ENCODE peak calls at places on chromosome 15, in four cellular contexts. G is AG09309, K is astrocyte, M is IMR-90. U is an unnamed sample.

GRCh38 chr15:48541659-48542334 is 103.7 kb downstream of the FBN1 start:
- DNase-seq in G (peak), M (peak), K (peak), U (peak)

GRCh38 chr15:52204657-52205056 is 13.5 kb upstream of the GNB5 start:
- DNase-seq in K (no peak), M (no peak), G (no peak), U (no peak)

GRCh38 chr15:85794598-85795319 is at the start of gene KLHL25:
- DNase-seq in M (peak), K (peak), G (peak), U (peak)

GRCh38 chr15:62105266-62105665 is 38.5 kb downstream of the C2CD4A start:
- DNase-seq in M (no peak), G (no peak), K (no peak), U (no peak)

GRCh38 chr15:82894971-82895520 is 57.5 kb downstream of the HOMER2 start:
- DNase-seq in M (peak), K (peak), G (no peak), U (peak)

GRCh38 chr15:40100947-40101905 is 7.5 kb downstream of the BMF start:
- DNase-seq in M (peak), G (no peak), K (no peak), U (no peak)

GRCh38 chr15:33675246-33675645 is 293.1 kb upstream of the CHRM5 start:
- DNase-seq in G (no peak), M (no peak), K (peak), U (peak)

GRCh38 chr15:85792872-85793621 is 1.7 kb downstream of the KLHL25 start:
- DNase-seq in K (no peak), M (no peak), G (no peak), U (no peak)

GRCh38 chr15:101613130-101614000 is 38.8 kb downstream of the TM2D3 start:
- DNase-seq in K (no peak), M (peak), G (no peak), U (no peak)

GRCh38 chr15:67296188-67296587 is 41.6 kb downstream of the IQCH start:
- DNase-seq in K (no peak), G (no peak), M (no peak), U (no peak)

GRCh38 chr15:32747886-32748285 is 30.1 kb downstream of the GREM1 start:
- DNase-seq in K (peak), M (no peak), G (no peak), U (peak)

GRCh38 chr15:61994216-61994615 is 66.0 kb downstream of the VPS13C start:
- DNase-seq in M (peak), K (peak), G (peak), U (no peak)

GRCh38 chr15:55334371-55334770 is 15.3 kb downstream of the PIGB start:
- DNase-seq in G (no peak), K (no peak), M (peak), U (no peak)

GRCh38 chr15:69035205-69035917 is 20.9 kb downstream of the NOX5 start:
- DNase-seq in G (no peak), M (no peak), K (no peak), U (no peak)

GRCh38 chr15:40591310-40591845 is 2.7 kb upstream of the KNL1 start:
- DNase-seq in G (no peak), K (no peak), M (no peak), U (no peak)

GRCh38 chr15:51367322-51367976 is 26.0 kb downstream of the GLDN start:
- DNase-seq in K (peak), G (no peak), M (no peak), U (no peak)

GRCh38 chr15:39598186-39598850 is 17.4 kb downstream of the THBS1 start:
- DNase-seq in K (no peak), G (peak), M (peak), U (no peak)

GRCh38 chr15:89656116-89656815 is 999 bp upstream of the KIF7 start:
- DNase-seq in M (peak), G (no peak), K (peak), U (no peak)

GRCh38 chr15:23687143-23687470 is at the start of gene NDN:
- DNase-seq in M (peak), K (peak), G (no peak), U (no peak)

GRCh38 chr15:52217186-52217585 is 26.0 kb upstream of the GNB5 start:
- DNase-seq in K (no peak), G (no peak), M (no peak), U (no peak)

GRCh38 chr15:81573098-81573746 is 199.2 kb upstream of the TMC3 start:
- DNase-seq in G (no peak), K (no peak), M (no peak), U (no peak)

GRCh38 chr15:97156739-97157265 is 803.7 kb upstream of the ARRDC4 start:
- DNase-seq in M (no peak), K (no peak), G (no peak), U (no peak)

GRCh38 chr15:67917037-67917436 is 77.2 kb upstream of the RNU6-1 start:
- DNase-seq in M (no peak), G (no peak), K (no peak), U (no peak)

GRCh38 chr15:70514236-70514635 is 249.1 kb downstream of the UACA start:
- DNase-seq in M (no peak), G (no peak), K (no peak), U (no peak)

GRCh38 chr15:90529369-90530249 is at the start of gene CRTC3:
- DNase-seq in G (no peak), M (peak), K (peak), U (no peak)

GRCh38 chr15:38930851-38931572 is 366.4 kb upstream of the RASGRP1 start:
- DNase-seq in K (peak), G (no peak), M (peak), U (no peak)

GRCh38 chr15:31324739-31325431 is 1.8 kb upstream of the KLF13 start:
- DNase-seq in G (no peak), K (no peak), M (no peak), U (no peak)

GRCh38 chr15:41020311-41020710 is 67.0 kb downstream of the CHAC1 start:
- DNase-seq in M (peak), K (no peak), G (no peak), U (no peak)

GRCh38 chr15:69275104-69275670 is 23.5 kb upstream of the PAQR5 start:
- DNase-seq in K (no peak), M (peak), G (no peak), U (no peak)

GRCh38 chr15:99146661-99147060 is 41.8 kb downstream of the SYNM start:
- DNase-seq in M (no peak), G (no peak), K (no peak), U (no peak)

GRCh38 chr15:80418892-80419537 is 14.8 kb downstream of the ARNT2 start:
- DNase-seq in G (peak), K (peak), M (peak), U (peak)

GRCh38 chr15:57892181-57892580 is 173.3 kb downstream of the ALDH1A2 start:
- DNase-seq in M (no peak), G (no peak), K (no peak), U (no peak)

GRCh38 chr15:39177561-39177960 is 403.3 kb upstream of the THBS1 start:
- DNase-seq in K (no peak), G (no peak), M (no peak), U (no peak)

GRCh38 chr15:40238927-40239591 is at the start of gene PAK6:
- DNase-seq in K (peak), G (no peak), M (peak), U (no peak)

GRCh38 chr15:77497108-77497737 is 76.5 kb downstream of the HMG20A start:
- DNase-seq in M (no peak), G (peak), K (peak), U (no peak)
- H3K4me3 ChIP-seq in M (no peak), G (no peak), K (peak), U (peak)

GRCh38 chr15:58957101-58957973 is 23.9 kb upstream of the SLTM start:
- DNase-seq in G (no peak), M (peak), K (no peak), U (no peak)
- TF ChIP-seq CTCF in G (peak), M (peak), K (peak), U (peak)

GRCh38 chr15:45397116-45397665 is 18.8 kb upstream of the GATM start:
- DNase-seq in G (no peak), M (no peak), K (no peak), U (no peak)
- H3K4me3 ChIP-seq in G (no peak), M (no peak), K (no peak), U (no peak)

DNA sequence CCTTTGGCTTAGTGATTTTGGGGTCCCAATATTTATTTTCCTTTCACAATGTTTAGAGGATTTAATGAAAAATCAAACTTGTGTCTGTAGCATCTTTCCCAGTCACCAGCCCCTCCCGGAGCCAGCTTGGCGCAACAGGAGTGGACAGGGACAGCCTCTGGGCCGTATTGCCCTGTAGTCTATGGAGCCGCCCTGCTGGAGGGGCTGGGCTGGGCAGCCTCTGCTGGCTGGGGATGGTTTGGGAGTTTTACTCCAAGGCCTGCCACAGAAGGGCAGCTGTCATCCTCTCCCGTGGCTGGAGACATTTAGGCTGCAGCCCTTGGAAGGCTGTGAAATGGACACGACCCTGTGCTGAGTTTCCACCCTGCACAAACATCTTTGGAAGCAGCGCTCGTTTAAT is 89.4 kb upstream of the RGMA start:
- DNase-seq in K (no peak), G (no peak), M (no peak), U (no peak)
- TF ChIP-seq CTCF in K (no peak), G (no peak), M (no peak), U (no peak)

GRCh38 chr15:45429974-45430792 is 51.8 kb upstream of the GATM start:
- DNase-seq in M (peak), G (no peak), K (no peak), U (no peak)
- H3K4me3 ChIP-seq in M (peak), G (peak), K (peak), U (peak)

DNA sequence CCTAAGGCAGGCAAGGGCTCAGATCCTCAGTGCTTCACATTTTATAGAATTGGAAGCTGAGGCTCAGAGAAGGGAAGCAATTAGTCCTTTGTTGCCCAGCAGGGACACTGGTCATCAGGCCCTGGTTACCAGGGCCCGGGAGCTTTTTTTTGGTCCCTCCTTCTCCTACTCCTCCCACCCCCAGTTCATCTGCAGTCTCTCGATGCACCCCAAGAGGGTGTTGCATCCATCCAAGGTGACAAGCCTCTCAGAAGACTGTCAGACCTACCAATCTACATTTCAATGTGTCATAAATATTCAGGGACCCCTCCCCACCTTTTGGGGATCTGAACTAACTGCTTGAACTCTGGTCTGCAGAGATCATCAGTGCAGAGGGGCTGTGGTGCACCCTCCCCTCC is 31.9 kb downstream of the RNU5B-1 start:
- DNase-seq in M (no peak), K (no peak), G (no peak), U (no peak)
- TF ChIP-seq CTCF in M (no peak), K (no peak), G (no peak), U (no peak)

DNA sequence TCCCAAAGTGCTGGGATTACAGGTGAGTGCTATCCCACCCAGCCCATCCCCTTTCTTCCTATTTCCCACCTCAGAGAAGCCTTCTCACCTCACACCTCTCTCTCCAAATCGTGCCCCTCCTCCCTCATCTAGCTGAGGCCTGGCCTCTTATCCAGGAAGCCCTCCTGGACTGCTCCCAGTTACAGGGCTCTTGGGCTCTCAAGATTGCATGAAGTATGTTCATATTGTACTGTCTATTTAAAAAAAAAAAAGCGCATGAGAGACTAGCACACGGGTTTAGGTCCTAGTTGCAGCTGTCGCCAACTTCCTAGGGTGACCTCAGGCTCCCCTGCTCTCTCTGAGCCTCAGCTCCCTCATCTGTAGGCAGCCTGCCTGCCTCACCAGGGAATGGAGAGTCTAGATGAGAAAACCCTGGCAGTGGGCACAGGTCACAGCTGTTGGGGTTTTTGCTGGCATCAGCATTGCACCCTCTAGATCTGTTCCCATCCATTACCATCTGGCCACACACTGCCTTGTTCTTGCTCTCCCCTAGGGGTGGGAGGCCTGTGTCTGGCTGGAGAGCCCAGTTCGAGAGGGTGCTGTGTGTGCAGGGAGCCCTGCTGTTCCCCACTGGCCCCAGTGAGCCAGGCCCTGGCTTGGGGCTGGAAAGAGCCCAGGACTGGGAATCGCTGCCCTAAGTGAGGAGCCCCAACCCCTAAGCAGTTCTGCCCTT is 24.2 kb upstream of the C15orf39 start:
- DNase-seq in G (no peak), K (no peak), M (no peak), U (no peak)
- H3K4me3 ChIP-seq in G (no peak), K (no peak), M (no peak), U (no peak)

U was measured in HFF-Myc.